ENCODE peak calls at places on chromosomes 16 and 17, in four cellular contexts. Z, U, G and W are unnamed samples.

GRCh38 chr17:27414686-27415085 is 41.6 kb upstream of the KSR1 start:
- DNase-seq in Z (no peak), U (no peak), G (no peak), W (no peak)

GRCh38 chr16:47461598-47462266 is 601 bp downstream of the PHKB start:
- DNase-seq in Z (no peak), U (no peak), G (peak; percentile 30), W (peak; percentile 48)

GRCh38 chr16:55993088-55993487 is 117.9 kb upstream of the CES5A start:
- DNase-seq in Z (no peak), U (no peak), G (no peak), W (no peak)

GRCh38 chr17:82974136-82974952 is 105.1 kb upstream of the METRNL start:
- DNase-seq in Z (no peak), U (peak; percentile 43), G (no peak), W (peak; percentile 5)

GRCh38 chr17:63435681-63436522 is 10.2 kb downstream of the CYB561 start:
- DNase-seq in Z (no peak), U (no peak), G (no peak), W (peak; percentile 60)

GRCh38 chr16:74034862-74035261 is 261.8 kb upstream of the PSMD7 start:
- DNase-seq in Z (no peak), U (no peak), G (peak; percentile 16), W (no peak)

GRCh38 chr16:83433201-83433600 is 374.6 kb upstream of the HSBP1 start:
- DNase-seq in Z (no peak), U (no peak), G (no peak), W (no peak)

GRCh38 chr17:4969551-4970231 is 2.1 kb upstream of the SPAG7 start:
- DNase-seq in Z (no peak), U (no peak), G (no peak), W (no peak)

GRCh38 chr17:78123258-78123929 is 5.2 kb downstream of the TMC6 start:
- DNase-seq in Z (no peak), U (no peak), G (no peak), W (no peak)

GRCh38 chr17:79987890-79988162 is 47.8 kb downstream of the TBC1D16 start:
- DNase-seq in Z (no peak), U (no peak), G (no peak), W (no peak)

GRCh38 chr17:57406131-57406980 is 150.0 kb downstream of the MSI2 start:
- DNase-seq in Z (no peak), U (no peak), G (no peak), W (no peak)

GRCh38 chr16:27287887-27288286 is 19.3 kb upstream of the NSMCE1 start:
- DNase-seq in Z (no peak), U (peak; percentile 36), G (no peak), W (no peak)

GRCh38 chr16:65975049-65975708 is 391.3 kb upstream of the CDH5 start:
- DNase-seq in Z (no peak), U (no peak), G (peak; percentile 57), W (no peak)

GRCh38 chr16:84266451-84266850 is 26.6 kb upstream of the KCNG4 start:
- DNase-seq in Z (no peak), U (peak; percentile 62), G (peak; percentile 71), W (peak; percentile 52)

GRCh38 chr16:79168321-79168720 is 432.2 kb downstream of the MAF start:
- DNase-seq in Z (no peak), U (no peak), G (no peak), W (no peak)

GRCh38 chr17:7220593-7221280 is 999 bp downstream of the ACADVL start:
- DNase-seq in Z (no peak), U (no peak), G (peak; percentile 49), W (peak; percentile 73)

GRCh38 chr16:88073201-88073721 is 122.0 kb downstream of the BANP start:
- DNase-seq in Z (no peak), U (no peak), G (no peak), W (no peak)

GRCh38 chr17:67481808-67482207 is 104.7 kb downstream of the PITPNC1 start:
- DNase-seq in Z (no peak), U (no peak), G (no peak), W (peak; percentile 25)

GRCh38 chr17:75508122-75508719 is 7.1 kb downstream of the CASKIN2 start:
- DNase-seq in Z (no peak), U (no peak), G (no peak), W (no peak)

GRCh38 chr17:2059125-2059836 is 4.4 kb downstream of the HIC1 start:
- DNase-seq in Z (no peak), U (no peak), G (no peak), W (peak; percentile 52)

GRCh38 chr17:43641416-43641815 is 20.3 kb downstream of the MEOX1 start:
- DNase-seq in Z (no peak), U (no peak), G (no peak), W (no peak)

GRCh38 chr17:6706996-6707395 is 6.2 kb downstream of the SLC13A5 start:
- DNase-seq in Z (no peak), U (no peak), G (no peak), W (no peak)

GRCh38 chr17:41665566-41666335 is 22.9 kb upstream of the EIF1 start:
- DNase-seq in Z (peak; percentile 69), U (peak; percentile 88), G (peak; percentile 52), W (peak; percentile 91)

GRCh38 chr16:76081936-76082335 is 195.3 kb upstream of the CNTNAP4 start:
- DNase-seq in Z (no peak), U (no peak), G (no peak), W (no peak)

GRCh38 chr16:77782694-77783093 is 5.7 kb upstream of the VAT1L start:
- DNase-seq in Z (no peak), U (no peak), G (no peak), W (no peak)

GRCh38 chr16:88698694-88699045 is 7.5 kb downstream of the RNF166 start:
- DNase-seq in Z (no peak), U (no peak), G (no peak), W (no peak)

GRCh38 chr17:12665263-12666210 is at the start of gene MYOCD:
- DNase-seq in Z (no peak), U (no peak), G (peak; percentile 50), W (peak; percentile 45)

GRCh38 chr16:85712841-85713240 is 24.1 kb upstream of the GINS2 start:
- DNase-seq in Z (no peak), U (no peak), G (no peak), W (no peak)

GRCh38 chr16:1443980-1444729 is at the start of gene CCDC154:
- DNase-seq in Z (no peak), U (no peak), G (no peak), W (peak; percentile 53)

GRCh38 chr16:28259091-28259780 is 33.1 kb upstream of the SBK1 start:
- DNase-seq in Z (no peak), U (no peak), G (no peak), W (no peak)

GRCh38 chr17:1179635-1180433 is at the start of gene ABR:
- DNase-seq in Z (no peak), U (no peak), G (no peak), W (peak; percentile 87)

GRCh38 chr16:84484579-84485254 is 19.7 kb downstream of the MEAK7 start:
- DNase-seq in Z (no peak), U (peak; percentile 66), G (peak; percentile 62), W (no peak)

DNA sequence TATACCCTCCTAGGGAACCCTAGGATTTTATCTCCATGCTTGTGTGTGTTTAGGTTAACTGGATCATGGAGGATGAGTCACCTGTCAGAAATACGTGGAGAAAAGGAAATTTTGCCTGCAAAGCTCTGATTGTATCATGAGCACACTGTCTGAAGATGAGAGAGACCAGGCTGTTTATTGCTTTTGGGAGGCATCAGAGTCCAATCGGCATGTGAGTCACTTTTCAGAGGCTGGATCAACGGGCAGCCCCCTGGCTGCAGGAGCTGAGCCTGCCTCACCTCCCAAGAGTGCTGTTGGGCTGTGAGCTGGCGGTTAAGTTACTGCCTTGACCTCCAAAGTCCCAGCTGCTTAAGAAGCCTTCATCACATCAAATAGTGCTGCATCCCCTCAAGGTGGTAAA is 41.5 kb upstream of the MED9 start:
- DNase-seq in Z (no peak), U (no peak), G (peak; percentile 67), W (no peak)
- TF ChIP-seq CTCF in Z (no peak), U (no peak), G (peak; percentile 68), W (no peak)

DNA sequence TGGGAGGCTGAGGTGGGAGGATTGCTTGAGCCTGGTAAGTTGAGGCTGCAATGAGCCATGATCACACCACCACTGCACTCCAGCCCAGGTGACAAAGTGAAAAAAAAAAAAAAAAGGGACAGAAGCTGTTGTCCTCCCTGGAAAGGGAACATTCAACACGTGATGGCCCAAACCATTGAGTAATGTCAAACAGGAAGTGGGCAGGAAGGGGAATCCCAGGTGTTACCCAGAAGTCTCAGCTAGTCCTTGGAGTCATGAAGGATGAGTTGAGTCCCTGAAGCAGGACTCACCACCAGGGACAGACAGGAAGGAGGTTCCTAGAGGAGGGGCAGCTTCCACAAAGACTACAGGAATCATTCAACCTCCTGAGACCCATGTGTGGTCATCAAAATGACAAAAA is 19.8 kb upstream of the CMIP start:
- DNase-seq in Z (no peak), U (no peak), G (no peak), W (no peak)
- TF ChIP-seq CTCF in Z (no peak), U (no peak), G (no peak), W (no peak)

DNA sequence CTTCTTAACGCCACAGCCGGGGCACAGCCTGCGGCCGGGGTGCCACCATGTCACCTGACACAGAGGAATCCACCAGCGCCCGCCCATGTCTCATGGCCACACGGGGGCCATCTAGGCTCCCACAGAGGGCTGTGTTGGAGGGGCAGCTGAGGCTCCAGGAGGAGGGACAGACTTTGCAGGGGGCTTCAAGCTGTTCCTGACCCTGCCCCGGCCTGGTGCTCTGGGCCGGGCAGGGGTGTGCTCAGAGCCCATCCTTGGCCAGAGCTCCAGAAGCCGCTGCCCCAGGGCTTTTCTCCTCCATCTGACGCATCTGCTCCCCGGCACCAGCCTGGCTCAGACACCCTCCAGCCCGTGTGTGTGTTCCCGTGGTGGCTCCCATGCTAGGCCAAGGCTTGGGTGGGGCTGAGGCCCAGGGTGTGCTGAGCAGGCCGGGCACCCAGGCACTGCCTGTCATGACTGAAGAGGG is 7.8 kb upstream of the SLC38A10 start:
- DNase-seq in Z (no peak), U (no peak), G (no peak), W (no peak)
- TF ChIP-seq CTCF in Z (no peak), U (peak; percentile 37), G (peak; percentile 20), W (no peak)

GRCh38 chr16:58511933-58512815 is 3.1 kb upstream of the SETD6 start:
- DNase-seq in Z (peak; percentile 81), U (peak; percentile 69), G (peak; percentile 71), W (peak; percentile 81)
- TF ChIP-seq CTCF in Z (no peak), U (peak; percentile 81), G (peak; percentile 91), W (peak; percentile 57)

GRCh38 chr17:32264140-32264799 is 1.4 kb upstream of the RHBDL3 start:
- DNase-seq in Z (no peak), U (no peak), G (no peak), W (no peak)
- TF ChIP-seq CTCF in Z (no peak), U (peak; percentile 25), G (peak; percentile 29), W (no peak)

DNA sequence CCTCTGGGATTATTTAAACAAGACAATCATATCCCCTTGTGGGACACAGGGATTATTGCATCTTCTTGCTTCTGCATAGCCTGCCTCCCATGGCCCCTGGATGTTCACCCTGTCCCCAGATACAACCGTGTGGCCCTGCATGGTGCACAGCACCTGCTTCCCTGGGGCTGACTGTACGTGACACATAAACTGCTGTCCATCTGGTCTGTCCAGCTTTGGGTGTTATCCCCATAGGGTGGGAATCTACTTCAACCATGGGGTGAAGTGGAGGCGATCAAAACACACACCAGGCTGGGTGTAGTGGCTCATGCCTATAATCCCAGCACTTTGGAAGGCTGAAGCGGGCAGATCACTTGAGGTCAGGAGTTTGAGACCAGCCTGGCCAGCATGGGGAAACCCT is 138.8 kb downstream of the XYLT1 start:
- DNase-seq in Z (no peak), U (no peak), G (no peak), W (no peak)
- TF ChIP-seq CTCF in Z (no peak), U (no peak), G (no peak), W (no peak)